ENCODE peak calls at places on chromosomes 16 and 17, in five cellular contexts. R, F, C, Q and L are unnamed samples.

GRCh38 chr17:55652825-55653224 is 69.8 kb downstream of the TMEM100 start:
- DNase-seq in R (no peak), F (no peak), C (no peak), Q (no peak), L (no peak)

GRCh38 chr17:41360291-41360995 is 9.2 kb downstream of the KRT33B start:
- DNase-seq in F (no peak), Q (no peak), R (no peak), C (no peak), L (no peak)

GRCh38 chr16:57592591-57593003 is 35.8 kb upstream of the ADGRG1 start:
- DNase-seq in F (peak), R (peak), C (no peak), Q (peak), L (no peak)

GRCh38 chr17:80053102-80053501 is 16.7 kb downstream of the CCDC40 start:
- DNase-seq in C (peak), F (no peak), Q (no peak), R (no peak), L (no peak)

GRCh38 chr17:69066482-69066881 is 5.8 kb upstream of the ABCA9 start:
- DNase-seq in C (no peak), R (no peak), Q (no peak), F (no peak), L (no peak)

GRCh38 chr17:74357466-74357809 is 4.2 kb downstream of the BTBD17 start:
- DNase-seq in Q (no peak), R (no peak), F (no peak), C (no peak), L (no peak)

GRCh38 chr16:73016488-73016830 is 31.5 kb downstream of the ZFHX3 start:
- DNase-seq in C (no peak), Q (no peak), F (no peak), R (no peak), L (no peak)

GRCh38 chr17:512926-513325 is 160.3 kb upstream of the RPH3AL start:
- DNase-seq in C (no peak), Q (no peak), R (no peak), F (no peak), L (no peak)

GRCh38 chr16:30985401-30986128 is 558 bp downstream of the HSD3B7 start:
- DNase-seq in R (peak), Q (no peak), F (no peak), C (peak), L (peak)

GRCh38 chr16:53207810-53208752 is 153.3 kb downstream of the CHD9 start:
- DNase-seq in C (peak), R (peak), Q (no peak), F (peak), L (peak)

GRCh38 chr17:60678118-60678444 is 430 bp downstream of the BCAS3 start:
- DNase-seq in Q (no peak), C (no peak), R (no peak), F (no peak), L (no peak)

GRCh38 chr16:50809561-50809960 is 67.7 kb downstream of the CYLD start:
- DNase-seq in F (no peak), R (no peak), C (no peak), Q (no peak), L (no peak)

GRCh38 chr17:10197721-10198508 is 491 bp downstream of the GAS7 start:
- DNase-seq in F (no peak), R (no peak), C (peak), Q (no peak), L (peak)

GRCh38 chr16:82067042-82067809 is 32.2 kb downstream of the HSD17B2 start:
- DNase-seq in R (no peak), F (no peak), Q (no peak), C (no peak), L (no peak)

GRCh38 chr17:63694229-63694973 is 5.5 kb downstream of the LIMD2 start:
- DNase-seq in F (no peak), C (no peak), R (no peak), Q (no peak), L (no peak)

GRCh38 chr17:76987486-76987885 is 119.3 kb downstream of the MGAT5B start:
- DNase-seq in C (no peak), R (no peak), F (no peak), Q (no peak), L (no peak)

GRCh38 chr16:78780808-78781207 is 681.4 kb downstream of the WWOX start:
- DNase-seq in C (no peak), R (no peak), F (no peak), Q (no peak), L (no peak)

GRCh38 chr17:38712593-38712992 is 7.5 kb downstream of the MLLT6 start:
- DNase-seq in C (no peak), F (no peak), Q (no peak), R (no peak), L (no peak)

GRCh38 chr17:77472837-77473214 is 332.1 kb downstream of the SEC14L1 start:
- DNase-seq in F (no peak), C (no peak), R (no peak), Q (no peak), L (no peak)

GRCh38 chr17:17913695-17914332 is 58.4 kb downstream of the TOM1L2 start:
- DNase-seq in Q (peak), C (peak), R (peak), F (no peak), L (no peak)

GRCh38 chr16:69820926-69821541 is 58.9 kb downstream of the WWP2 start:
- DNase-seq in C (no peak), R (peak), Q (no peak), F (no peak), L (no peak)

GRCh38 chr16:62907562-62907961 is 871.3 kb upstream of the CDH8 start:
- DNase-seq in C (no peak), F (no peak), R (no peak), Q (no peak), L (no peak)

GRCh38 chr16:23225109-23225508 is 42.6 kb downstream of the SCNN1G start:
- DNase-seq in C (no peak), R (no peak), F (no peak), Q (no peak), L (no peak)

GRCh38 chr16:85583491-85584181 is 29.5 kb upstream of the GSE1 start:
- DNase-seq in R (no peak), F (no peak), C (no peak), Q (no peak), L (no peak)

GRCh38 chr16:11797166-11797956 is at the start of gene ZC3H7A:
- DNase-seq in C (peak), R (peak), F (peak), Q (peak), L (peak)

DNA sequence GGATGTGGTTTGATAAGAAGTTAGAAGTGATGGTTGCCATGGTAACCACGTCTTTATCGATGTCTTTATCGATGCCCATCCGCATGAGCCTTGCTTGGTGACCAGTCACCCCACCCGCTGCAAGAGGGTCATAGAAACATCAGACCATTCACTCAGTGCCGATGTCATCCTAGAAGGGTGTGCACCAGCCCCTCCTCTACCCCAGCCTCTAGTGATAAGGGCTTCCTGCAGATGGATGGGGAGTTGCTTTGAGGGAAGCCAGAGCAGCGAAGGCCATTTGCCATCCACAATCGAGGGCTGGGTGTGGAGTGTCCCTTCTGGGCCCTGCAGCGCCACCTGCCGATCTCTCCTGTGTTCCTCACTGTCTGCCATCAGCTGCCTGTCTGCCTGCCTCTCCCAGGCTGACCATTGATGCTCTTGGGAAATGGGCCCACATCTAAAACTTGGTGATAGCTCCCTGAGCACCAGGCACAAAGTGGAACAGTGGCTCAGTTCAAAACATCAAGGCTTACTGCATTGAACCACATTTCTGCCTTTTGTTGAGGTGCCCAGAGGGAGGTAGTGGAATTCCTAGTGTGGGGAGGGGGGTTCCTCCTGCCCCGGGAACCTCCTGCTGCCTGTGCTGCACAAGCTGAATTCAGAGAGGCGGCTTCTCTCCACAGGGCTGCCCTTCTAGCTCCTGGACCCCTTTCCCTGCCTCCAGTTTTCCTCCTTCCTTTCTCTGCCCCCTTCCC is 8.9 kb downstream of the CALB2 start:
- DNase-seq in Q (no peak), F (no peak), R (peak), C (no peak), L (peak)
- TF ChIP-seq CTCF in Q (no peak), F (no peak), R (no peak), C (no peak), L (peak)

GRCh38 chr16:47110939-47111338 is 32.8 kb downstream of the NETO2 start:
- DNase-seq in C (no peak), F (no peak), Q (no peak), R (no peak), L (no peak)
- TF ChIP-seq CTCF in C (no peak), F (no peak), Q (no peak), R (no peak), L (peak)

DNA sequence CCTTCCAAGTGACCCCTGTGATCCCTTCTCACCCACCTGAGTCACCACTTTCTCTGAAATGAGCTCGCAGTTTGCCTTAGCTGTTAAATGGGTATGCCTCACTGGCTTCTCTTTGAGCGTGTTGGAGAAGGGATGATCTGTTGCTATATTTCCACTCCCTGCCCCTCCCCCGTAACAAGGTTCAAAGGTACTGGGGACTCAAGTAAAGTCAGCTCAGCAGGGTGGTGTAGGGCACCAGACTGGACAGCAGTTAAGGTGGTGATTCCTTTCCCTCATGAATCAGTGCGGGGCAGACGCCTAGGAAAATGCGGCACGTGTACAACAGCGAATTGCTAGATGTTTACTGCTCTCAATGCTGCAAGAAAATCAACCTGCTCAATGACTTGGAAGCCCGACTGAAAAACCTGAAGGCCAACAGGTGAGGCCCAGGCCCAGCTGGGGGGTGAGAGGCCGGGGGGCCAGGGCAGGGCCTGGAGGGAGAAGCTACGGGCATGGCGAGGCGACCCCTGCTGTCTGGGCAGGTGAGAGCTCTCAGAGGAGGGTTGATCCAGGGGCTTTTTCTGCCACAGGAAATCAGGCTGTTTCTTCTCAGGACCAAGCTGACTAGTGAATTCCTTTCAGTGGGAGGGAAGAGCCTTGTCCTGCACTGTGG is 130.3 kb downstream of the RAB11FIP4 start:
- DNase-seq in C (no peak), Q (no peak), R (no peak), F (no peak), L (no peak)
- TF ChIP-seq CTCF in C (no peak), Q (no peak), R (no peak), F (no peak), L (no peak)

DNA sequence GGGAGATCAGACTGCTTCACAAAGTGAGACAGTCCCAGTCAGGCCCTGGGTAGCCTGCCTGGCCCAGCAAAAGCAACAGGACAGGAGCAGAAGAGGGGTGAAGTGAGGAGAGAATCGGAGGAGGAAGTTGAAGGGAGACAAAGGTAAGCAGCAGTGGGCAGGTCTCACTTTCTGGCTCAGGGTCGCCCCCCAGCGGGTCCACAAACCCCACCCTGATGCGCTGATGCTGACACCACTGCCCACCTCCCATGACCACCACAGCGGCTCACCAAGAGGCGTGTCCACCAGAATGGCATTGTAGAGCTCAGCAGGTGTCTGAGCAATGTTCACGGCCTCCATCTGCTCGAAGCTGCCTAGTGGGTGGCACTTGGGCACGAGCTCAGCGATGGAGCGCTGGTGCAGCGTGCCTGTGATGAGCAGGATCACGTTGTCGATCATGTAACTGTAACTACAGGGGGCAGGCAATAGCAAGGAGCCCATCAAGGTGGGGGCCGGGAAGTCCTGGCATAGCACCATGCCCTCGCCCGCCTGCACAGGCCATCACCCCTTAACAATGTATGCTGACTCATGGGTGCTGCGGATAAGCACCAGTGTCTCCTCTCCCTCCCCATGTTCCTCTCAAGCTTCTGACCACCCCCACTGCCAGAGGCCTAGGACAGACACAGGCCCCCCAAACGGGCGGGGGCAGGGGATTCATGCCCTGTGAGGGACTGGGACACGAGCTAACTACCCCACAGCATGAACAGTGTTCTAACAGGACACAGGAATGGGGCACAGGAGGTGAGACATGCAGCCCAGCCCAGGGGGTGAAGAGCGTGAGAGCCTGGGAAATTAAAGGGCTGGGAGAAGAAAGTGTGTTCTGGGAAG is 13.6 kb downstream of the HSD11B2 start:
- DNase-seq in R (no peak), C (peak), Q (no peak), F (no peak), L (no peak)
- TF ChIP-seq CTCF in R (no peak), C (no peak), Q (no peak), F (no peak), L (no peak)

DNA sequence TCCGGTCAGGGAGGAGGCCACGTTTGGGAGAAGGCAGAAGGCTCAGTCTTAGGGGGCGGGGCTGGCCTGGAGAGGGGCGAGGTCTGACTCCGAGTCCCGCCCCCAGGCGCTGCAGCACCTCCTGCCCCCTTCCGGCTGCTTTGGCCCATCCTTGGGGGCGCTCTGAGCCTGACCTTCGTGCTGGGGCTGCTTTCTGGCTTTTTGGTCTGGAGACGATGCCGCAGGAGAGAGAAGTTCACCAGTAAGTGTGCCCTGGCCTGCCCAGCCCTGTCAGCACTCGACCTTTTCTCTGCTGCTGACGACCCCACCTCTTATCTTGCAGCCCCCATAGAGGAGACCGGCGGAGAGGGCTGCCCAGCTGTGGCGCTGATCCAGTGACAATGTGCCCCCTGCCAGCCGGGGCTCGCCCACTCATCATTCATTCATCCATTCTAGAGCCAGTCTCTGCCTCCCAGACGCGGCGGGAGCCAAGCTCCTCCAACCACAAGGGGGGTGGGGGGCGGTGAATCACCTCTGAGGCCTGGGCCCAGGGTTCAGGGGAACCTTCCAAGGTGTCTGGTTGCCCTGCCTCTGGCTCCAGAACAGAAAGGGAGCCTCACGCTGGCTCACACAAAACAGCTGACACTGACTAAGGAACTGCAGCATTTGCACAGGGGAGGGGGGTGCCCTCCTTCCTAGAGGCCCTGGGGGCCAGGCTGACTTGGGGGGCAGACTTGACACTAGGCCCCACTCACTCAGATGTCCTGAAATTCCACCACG is 1.5 kb downstream of the TNFRSF12A start:
- DNase-seq in Q (peak), C (peak), R (peak), F (peak), L (peak)
- TF ChIP-seq CTCF in Q (peak), C (no peak), R (no peak), F (peak), L (peak)

GRCh38 chr17:79018045-79018695 is 5.8 kb upstream of the C1QTNF1 start:
- DNase-seq in R (no peak), F (no peak), Q (no peak), C (peak), L (no peak)

GRCh38 chr17:79017546-79017945 is 6.4 kb upstream of the C1QTNF1 start:
- DNase-seq in C (no peak), F (no peak), R (no peak), Q (no peak), L (no peak)

GRCh38 chr17:79020631-79021301 is 3.2 kb upstream of the C1QTNF1 start:
- DNase-seq in Q (no peak), F (no peak), C (peak), R (no peak), L (no peak)

GRCh38 chr17:79019631-79020584 is 4.1 kb upstream of the C1QTNF1 start:
- DNase-seq in R (peak), F (no peak), C (peak), Q (peak), L (no peak)

DNA sequence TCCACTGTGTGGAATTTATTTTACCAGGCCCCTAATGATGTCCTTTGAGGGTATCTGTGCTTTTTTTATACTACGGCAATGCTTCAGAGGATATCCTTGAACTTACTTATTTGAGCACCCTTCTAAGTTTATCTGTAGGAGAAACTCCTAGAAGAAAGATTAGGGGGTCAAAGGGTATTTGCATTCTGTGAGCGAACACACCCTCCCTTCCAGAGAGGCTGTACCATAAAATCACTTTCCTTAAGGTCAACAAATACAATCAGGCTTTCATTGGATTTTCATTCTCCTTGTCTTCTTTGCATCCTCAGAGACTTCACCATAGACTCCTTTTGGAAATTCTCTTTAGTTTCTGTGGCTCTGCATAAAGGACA is 4.7 kb upstream of the C1QTNF1 start:
- DNase-seq in F (no peak), C (no peak), R (no peak), Q (no peak), L (no peak)
- TF ChIP-seq CTCF in F (no peak), C (no peak), R (no peak), Q (no peak), L (no peak)

GRCh38 chr17:16354585-16354984 is 1.3 kb upstream of the CENPV start:
- DNase-seq in Q (no peak), F (no peak), C (no peak), R (no peak), L (no peak)

GRCh38 chr17:16351831-16352230 is 1.4 kb downstream of the CENPV start:
- DNase-seq in R (no peak), Q (no peak), F (no peak), C (no peak), L (no peak)

GRCh38 chr17:16352303-16352837 is 899 bp downstream of the CENPV start:
- DNase-seq in R (peak), F (no peak), C (peak), Q (peak), L (peak)

GRCh38 chr17:16353702-16354174 is 469 bp upstream of the CENPV start:
- DNase-seq in F (no peak), R (no peak), Q (no peak), C (no peak), L (no peak)

GRCh38 chr17:16352838-16353701 is at the start of gene CENPV:
- DNase-seq in F (peak), Q (peak), C (peak), R (peak), L (peak)
- TF ChIP-seq CTCF in F (peak), Q (no peak), C (no peak), R (no peak), L (peak)